ENCODE peak calls at places on chromosomes 4 and X, in seven cellular contexts. One of them, this sample, is unnamed.

GRCh38 chr4:175109933-175110332 is 191.8 kb downstream of the ADAM29 start:
- DNase-seq in A549: no peak
- DNase-seq in tibial nerve: no peak
- DNase-seq in heart left ventricle: no peak
- DNase-seq in HCT116: no peak
- DNase-seq in K562: no peak
- DNase-seq in stomach: no peak
- DNase-seq in this sample: no peak

GRCh38 chrX:23792861-23793553 is 10.0 kb downstream of the SAT1 start:
- DNase-seq in K562: no peak
- DNase-seq in stomach: no peak
- DNase-seq in tibial nerve: no peak
- DNase-seq in HCT116: no peak
- DNase-seq in heart left ventricle: no peak
- DNase-seq in A549: no peak
- DNase-seq in this sample: no peak

GRCh38 chr4:581181-581580 is 5.1 kb upstream of the TMEM271 start:
- DNase-seq in heart left ventricle: no peak
- DNase-seq in HCT116: no peak
- DNase-seq in stomach: no peak
- DNase-seq in K562: no peak
- DNase-seq in tibial nerve: no peak
- DNase-seq in A549: no peak
- DNase-seq in this sample: no peak

GRCh38 chr4:17545374-17546140 is 30.6 kb downstream of the CLRN2 start:
- DNase-seq in HCT116: no peak
- DNase-seq in K562: no peak
- DNase-seq in A549: no peak
- DNase-seq in heart left ventricle: no peak
- DNase-seq in stomach: no peak
- DNase-seq in tibial nerve: no peak
- DNase-seq in this sample: no peak

GRCh38 chr4:15078682-15079642 is 76.7 kb downstream of the CPEB2 start:
- DNase-seq in A549: no peak
- DNase-seq in stomach: no peak
- DNase-seq in K562: no peak
- DNase-seq in HCT116: no peak
- DNase-seq in tibial nerve: no peak
- DNase-seq in heart left ventricle: no peak
- DNase-seq in this sample: no peak

GRCh38 chr4:6933691-6934430 is 24.2 kb downstream of the TBC1D14 start:
- DNase-seq in HCT116: no peak
- DNase-seq in stomach: no peak
- DNase-seq in heart left ventricle: no peak
- DNase-seq in A549: no peak
- DNase-seq in tibial nerve: no peak
- DNase-seq in K562: no peak
- DNase-seq in this sample: no peak

GRCh38 chr4:165288639-165289428 is 38.6 kb upstream of the MSMO1 start:
- DNase-seq in heart left ventricle: no peak
- DNase-seq in HCT116: no peak
- DNase-seq in A549: no peak
- DNase-seq in K562: no peak
- DNase-seq in stomach: no peak
- DNase-seq in tibial nerve: no peak
- DNase-seq in this sample: no peak

GRCh38 chr4:37802068-37802666 is 24.3 kb upstream of the PGM2 start:
- DNase-seq in HCT116: peak
- DNase-seq in stomach: peak
- DNase-seq in tibial nerve: no peak
- DNase-seq in K562: peak
- DNase-seq in heart left ventricle: peak
- DNase-seq in A549: peak
- DNase-seq in this sample: peak

GRCh38 chr4:76430519-76431388 is 4.3 kb upstream of the SHROOM3 start:
- DNase-seq in HCT116: peak
- DNase-seq in heart left ventricle: no peak
- DNase-seq in K562: peak
- DNase-seq in A549: peak
- DNase-seq in stomach: no peak
- DNase-seq in tibial nerve: no peak
- DNase-seq in this sample: no peak

GRCh38 chr4:26028793-26029511 is 114.9 kb downstream of the SMIM20 start:
- DNase-seq in stomach: peak
- DNase-seq in HCT116: no peak
- DNase-seq in A549: no peak
- DNase-seq in K562: peak
- DNase-seq in tibial nerve: peak
- DNase-seq in heart left ventricle: peak
- DNase-seq in this sample: no peak
- TF ChIP-seq POLR2A in stomach: no peak
- TF ChIP-seq POLR2A in HCT116: no peak
- TF ChIP-seq POLR2A in A549: no peak
- TF ChIP-seq POLR2A in K562: no peak
- TF ChIP-seq POLR2A in tibial nerve: no peak
- TF ChIP-seq POLR2A in heart left ventricle: no peak
- TF ChIP-seq POLR2A in this sample: no peak

GRCh38 chr4:100098011-100098545 is 92.2 kb downstream of the DDIT4L start:
- DNase-seq in stomach: no peak
- DNase-seq in A549: no peak
- DNase-seq in heart left ventricle: no peak
- DNase-seq in HCT116: no peak
- DNase-seq in tibial nerve: no peak
- DNase-seq in K562: no peak
- DNase-seq in this sample: no peak
- TF ChIP-seq POLR2A in stomach: no peak
- TF ChIP-seq POLR2A in A549: no peak
- TF ChIP-seq POLR2A in heart left ventricle: no peak
- TF ChIP-seq POLR2A in HCT116: no peak
- TF ChIP-seq POLR2A in tibial nerve: no peak
- TF ChIP-seq POLR2A in K562: no peak
- TF ChIP-seq POLR2A in this sample: no peak

GRCh38 chr4:93103042-93103441 is 725.5 kb upstream of the ATOH1 start:
- DNase-seq in stomach: no peak
- DNase-seq in HCT116: no peak
- DNase-seq in heart left ventricle: no peak
- DNase-seq in K562: no peak
- DNase-seq in A549: no peak
- DNase-seq in tibial nerve: no peak
- DNase-seq in this sample: no peak
- TF ChIP-seq POLR2A in stomach: no peak
- TF ChIP-seq POLR2A in HCT116: no peak
- TF ChIP-seq POLR2A in heart left ventricle: no peak
- TF ChIP-seq POLR2A in K562: no peak
- TF ChIP-seq POLR2A in A549: no peak
- TF ChIP-seq POLR2A in tibial nerve: no peak
- TF ChIP-seq POLR2A in this sample: no peak

DNA sequence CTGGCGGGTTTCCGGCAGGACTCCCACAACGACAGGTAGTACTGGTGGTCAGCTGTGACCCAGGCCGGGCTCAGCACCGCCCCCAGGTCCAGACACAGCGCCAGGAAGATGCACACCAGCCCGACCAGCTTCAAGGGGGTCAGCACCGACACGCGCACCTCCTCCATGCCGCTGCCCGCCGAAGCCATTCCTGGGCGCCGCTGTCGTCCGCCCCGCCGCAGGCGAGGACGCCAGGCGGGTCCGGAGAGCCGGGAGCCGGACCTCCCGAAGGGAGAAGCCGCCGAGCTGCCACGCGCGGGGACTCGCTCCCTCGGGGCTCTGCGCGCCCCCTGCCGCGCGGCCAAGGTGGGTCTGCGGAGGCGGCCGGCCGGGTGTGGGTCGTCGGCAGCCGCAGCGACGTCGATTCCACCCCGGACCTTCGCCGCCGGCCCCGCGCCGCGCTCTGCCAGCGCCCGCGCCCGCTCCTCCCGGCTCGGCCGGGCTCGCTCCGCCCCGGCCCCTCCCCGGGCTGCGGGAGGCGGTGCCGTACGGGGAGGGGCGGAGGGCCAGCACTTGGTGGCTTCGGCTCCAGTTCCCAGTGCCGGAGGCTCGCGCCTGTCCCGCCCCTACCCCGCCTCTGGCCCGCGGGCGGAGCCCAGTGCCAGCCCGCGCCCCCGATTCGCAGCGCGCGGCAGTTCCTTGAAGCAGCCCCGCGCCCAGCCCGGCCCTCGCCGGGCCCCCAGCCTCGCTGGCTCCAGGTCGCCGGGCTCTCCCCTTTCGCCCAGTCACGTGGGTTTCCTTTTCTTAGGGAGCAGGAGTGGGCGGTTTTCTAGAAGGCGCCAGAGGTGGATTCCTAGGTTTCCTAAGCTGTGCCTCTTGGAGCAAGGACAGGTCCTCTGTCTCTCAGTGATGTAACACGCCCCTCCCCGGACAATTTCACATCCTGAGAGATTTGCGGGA is at the start of gene TMEM47:
- DNase-seq in HCT116: no peak
- DNase-seq in A549: peak
- DNase-seq in K562: peak
- DNase-seq in heart left ventricle: peak
- DNase-seq in stomach: peak
- DNase-seq in tibial nerve: peak
- DNase-seq in this sample: peak
- TF ChIP-seq POLR2A in HCT116: no peak
- TF ChIP-seq POLR2A in A549: peak
- TF ChIP-seq POLR2A in K562: no peak
- TF ChIP-seq POLR2A in heart left ventricle: peak
- TF ChIP-seq POLR2A in stomach: no peak
- TF ChIP-seq POLR2A in tibial nerve: peak
- TF ChIP-seq POLR2A in this sample: no peak

GRCh38 chrX:107684956-107685385 is 56.7 kb downstream of the PRPS1 start:
- DNase-seq in heart left ventricle: peak
- DNase-seq in tibial nerve: peak
- DNase-seq in HCT116: no peak
- DNase-seq in stomach: peak
- DNase-seq in A549: no peak
- DNase-seq in K562: peak
- DNase-seq in this sample: no peak
- TF ChIP-seq POLR2A in heart left ventricle: no peak
- TF ChIP-seq POLR2A in tibial nerve: no peak
- TF ChIP-seq POLR2A in HCT116: no peak
- TF ChIP-seq POLR2A in stomach: no peak
- TF ChIP-seq POLR2A in A549: no peak
- TF ChIP-seq POLR2A in K562: peak
- TF ChIP-seq POLR2A in this sample: no peak

GRCh38 chr4:82358773-82359324 is 14.9 kb downstream of the HNRNPD start:
- DNase-seq in A549: no peak
- DNase-seq in K562: no peak
- DNase-seq in HCT116: no peak
- DNase-seq in stomach: no peak
- DNase-seq in heart left ventricle: no peak
- DNase-seq in tibial nerve: no peak
- DNase-seq in this sample: no peak

GRCh38 chr4:82360298-82361177 is 13.3 kb downstream of the HNRNPD start:
- DNase-seq in tibial nerve: no peak
- DNase-seq in heart left ventricle: no peak
- DNase-seq in HCT116: no peak
- DNase-seq in K562: peak
- DNase-seq in A549: no peak
- DNase-seq in stomach: no peak
- DNase-seq in this sample: no peak

GRCh38 chr4:82367438-82368097 is 6.2 kb downstream of the HNRNPD start:
- DNase-seq in HCT116: no peak
- DNase-seq in tibial nerve: no peak
- DNase-seq in stomach: no peak
- DNase-seq in K562: peak
- DNase-seq in heart left ventricle: no peak
- DNase-seq in A549: no peak
- DNase-seq in this sample: no peak

GRCh38 chr4:82362565-82362964 is 11.2 kb downstream of the HNRNPD start:
- DNase-seq in A549: no peak
- DNase-seq in K562: no peak
- DNase-seq in heart left ventricle: no peak
- DNase-seq in stomach: no peak
- DNase-seq in tibial nerve: no peak
- DNase-seq in HCT116: no peak
- DNase-seq in this sample: no peak

DNA sequence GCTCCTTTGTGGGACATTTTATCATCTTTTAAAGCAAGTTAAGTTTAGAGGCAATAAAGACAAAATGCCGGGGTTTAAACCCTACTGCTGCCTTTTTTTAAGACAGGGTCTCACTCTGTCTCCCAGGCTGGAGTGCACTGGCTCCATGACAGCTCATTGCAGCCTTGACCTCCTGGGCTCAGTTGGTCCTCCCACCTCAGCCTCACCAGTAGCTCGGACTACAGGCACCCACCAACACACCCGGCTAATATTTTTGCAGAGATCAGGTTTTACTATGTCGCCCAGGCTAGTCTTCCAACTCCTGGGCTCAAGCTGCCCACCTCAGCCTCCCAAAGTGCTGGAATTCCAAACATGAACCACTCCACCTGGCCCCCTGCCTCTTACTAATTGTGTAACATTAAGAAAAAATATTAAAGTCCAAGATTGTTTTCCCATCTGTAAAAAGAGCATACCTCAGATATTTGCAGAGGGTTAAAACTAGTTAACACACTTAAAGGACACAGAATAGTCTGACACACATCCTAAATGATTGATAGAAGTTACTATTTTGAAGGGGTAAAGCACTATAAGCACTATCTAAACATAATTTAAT is 9.8 kb downstream of the HNRNPD start:
- DNase-seq in stomach: no peak
- DNase-seq in HCT116: no peak
- DNase-seq in tibial nerve: no peak
- DNase-seq in A549: no peak
- DNase-seq in K562: no peak
- DNase-seq in heart left ventricle: no peak
- DNase-seq in this sample: no peak
- TF ChIP-seq POLR2A in stomach: no peak
- TF ChIP-seq POLR2A in HCT116: no peak
- TF ChIP-seq POLR2A in tibial nerve: no peak
- TF ChIP-seq POLR2A in A549: no peak
- TF ChIP-seq POLR2A in K562: no peak
- TF ChIP-seq POLR2A in heart left ventricle: no peak
- TF ChIP-seq POLR2A in this sample: no peak